ENCODE peak calls at places on chromosomes 7 and 10, in five cellular contexts. V, G, H, C and B are unnamed samples.

GRCh38 chr10:93941603-93942002 is 47.8 kb downstream of the SLC35G1 start:
- DNase-seq in C (no peak), V (no peak), G (no peak), H (no peak), B (no peak)

GRCh38 chr7:134988161-134988560 is 1.9 kb downstream of the AGBL3 start:
- DNase-seq in C (no peak), V (no peak), G (no peak), H (no peak), B (no peak)

GRCh38 chr7:137626469-137627067 is 220.2 kb downstream of the DGKI start:
- DNase-seq in G (no peak), H (peak), C (peak), V (peak), B (no peak)

GRCh38 chr10:13922591-13922990 is 335.8 kb downstream of the PRPF18 start:
- DNase-seq in V (no peak), H (no peak), G (no peak), C (no peak), B (no peak)

GRCh38 chr10:74640134-74640533 is 186.3 kb upstream of the KAT6B start:
- DNase-seq in C (no peak), H (no peak), G (no peak), V (no peak), B (no peak)

GRCh38 chr7:71883415-71883814 is 528.7 kb downstream of the CALN1 start:
- DNase-seq in H (no peak), C (no peak), V (no peak), G (no peak), B (no peak)

GRCh38 chr7:17236603-17237002 is 61.8 kb upstream of the AHR start:
- DNase-seq in C (no peak), H (no peak), V (no peak), G (no peak), B (no peak)

GRCh38 chr7:19519443-19519977 is 189.3 kb downstream of the POLR1F start:
- DNase-seq in C (no peak), G (no peak), H (no peak), V (no peak), B (no peak)

GRCh38 chr7:31052504-31052840 is 364 bp downstream of the ADCYAP1R1 start:
- DNase-seq in G (no peak), C (no peak), V (no peak), H (no peak), B (no peak)

GRCh38 chr7:2009541-2010001 is 223.2 kb downstream of the MAD1L1 start:
- DNase-seq in C (no peak), G (no peak), V (no peak), H (no peak), B (no peak)

GRCh38 chr7:42746226-42746625 is 165.6 kb downstream of the C7orf25 start:
- DNase-seq in V (no peak), G (no peak), H (no peak), C (no peak), B (no peak)

GRCh38 chr7:124536156-124536762 is 229.3 kb downstream of the GPR37 start:
- DNase-seq in V (no peak), G (no peak), C (no peak), H (no peak), B (no peak)

GRCh38 chr7:127710635-127711034 is 58.6 kb downstream of the SND1 start:
- DNase-seq in C (no peak), V (no peak), G (no peak), H (no peak), B (no peak)

GRCh38 chr10:102675887-102676616 is 31.8 kb downstream of the TRIM8 start:
- DNase-seq in H (no peak), C (no peak), G (peak), V (no peak), B (no peak)

GRCh38 chr10:71978988-71979691 is 14.9 kb downstream of the CHST3 start:
- DNase-seq in H (no peak), V (no peak), C (no peak), G (no peak), B (no peak)

GRCh38 chr7:130371059-130371458 is 9.2 kb upstream of the CPA1 start:
- DNase-seq in V (peak), G (peak), C (no peak), H (peak), B (no peak)

GRCh38 chr7:119545118-119545517 is 727.9 kb upstream of the KCND2 start:
- DNase-seq in V (no peak), G (no peak), H (no peak), C (no peak), B (no peak)

GRCh38 chr7:73681031-73681430 is 2.2 kb downstream of the DNAJC30 start:
- DNase-seq in C (no peak), V (no peak), H (no peak), G (peak), B (no peak)

GRCh38 chr10:49663596-49663995 is 15.9 kb upstream of the C10orf53 start:
- DNase-seq in H (no peak), V (no peak), C (no peak), G (no peak), B (peak)

GRCh38 chr10:29710128-29710527 is 75.4 kb upstream of the SVIL start:
- DNase-seq in H (no peak), C (no peak), V (no peak), G (no peak), B (no peak)

GRCh38 chr7:151485006-151485732 is 34.5 kb downstream of the RHEB start:
- DNase-seq in V (no peak), H (no peak), G (no peak), C (no peak), B (no peak)

GRCh38 chr7:68547794-68548193 is 1050.5 kb upstream of the AUTS2 start:
- DNase-seq in G (no peak), H (no peak), V (no peak), C (no peak), B (no peak)

GRCh38 chr7:40584667-40585433 is 450.0 kb downstream of the SUGCT start:
- DNase-seq in C (no peak), V (no peak), H (no peak), G (no peak), B (no peak)

GRCh38 chr10:66788142-66788541 is 137.7 kb upstream of the LRRTM3 start:
- DNase-seq in G (no peak), C (no peak), H (no peak), V (no peak), B (no peak)

GRCh38 chr7:77199008-77199966 is at the start of gene FGL2:
- DNase-seq in V (peak), H (peak), C (no peak), G (peak), B (no peak)

GRCh38 chr7:99829520-99830160 is 1.8 kb downstream of the CYP3A43 start:
- DNase-seq in H (no peak), C (no peak), V (no peak), G (no peak), B (peak)

GRCh38 chr10:74967850-74968620 is 141.6 kb downstream of the KAT6B start:
- DNase-seq in C (no peak), G (no peak), V (no peak), H (no peak), B (no peak)

GRCh38 chr10:100100651-100101525 is 19.2 kb upstream of the CPN1 start:
- DNase-seq in H (no peak), G (no peak), V (no peak), C (no peak), B (no peak)
- TF ChIP-seq POLR2AphosphoS5 in H (no peak), G (no peak), V (no peak), C (no peak), B (no peak)

DNA sequence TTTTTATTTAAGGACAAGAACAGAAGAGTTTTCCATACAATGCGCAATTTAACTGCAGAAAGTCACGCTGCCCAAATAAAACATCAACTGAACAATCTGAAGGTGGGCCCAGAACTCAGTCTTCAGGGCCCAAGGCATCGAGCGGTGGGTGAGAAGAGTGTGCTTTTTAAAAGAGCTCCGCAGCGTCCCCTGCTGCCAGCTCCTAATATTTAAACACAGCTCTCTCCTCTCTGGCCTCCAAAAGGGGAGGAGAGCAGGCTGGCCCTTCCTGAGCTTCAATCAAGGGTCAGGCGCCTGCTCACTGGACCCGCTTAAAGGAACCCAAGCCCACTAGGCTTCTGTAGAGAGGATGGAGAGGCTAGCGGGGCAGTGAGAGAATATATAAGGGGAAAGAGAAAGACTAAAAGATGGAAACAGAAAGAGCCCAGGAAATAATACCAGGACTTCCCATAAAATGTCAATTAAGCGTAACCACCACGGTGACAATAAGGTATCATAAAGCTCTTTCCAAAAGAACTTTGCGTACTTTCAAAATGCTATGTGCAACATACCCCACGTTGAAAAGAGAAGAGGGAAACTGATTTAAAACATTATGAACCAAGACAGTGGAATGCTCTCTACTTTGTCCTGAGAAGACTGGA is 2.8 kb downstream of the FAM53B start:
- DNase-seq in C (peak), G (peak), H (peak), V (peak), B (no peak)
- TF ChIP-seq POLR2A in C (no peak), G (no peak), H (no peak), V (no peak), B (no peak)

GRCh38 chr10:89235073-89235798 is 16.3 kb downstream of the LIPA start:
- DNase-seq in H (peak), G (peak), V (no peak), C (no peak), B (no peak)
- TF ChIP-seq POLR2AphosphoS5 in H (no peak), G (peak), V (no peak), C (no peak), B (peak)

GRCh38 chr7:44066111-44066460 is 719 bp upstream of the PGAM2 start:
- DNase-seq in V (no peak), H (no peak), G (no peak), C (no peak), B (no peak)
- TF ChIP-seq POLR2A in V (no peak), H (no peak), G (no peak), C (no peak), B (no peak)

DNA sequence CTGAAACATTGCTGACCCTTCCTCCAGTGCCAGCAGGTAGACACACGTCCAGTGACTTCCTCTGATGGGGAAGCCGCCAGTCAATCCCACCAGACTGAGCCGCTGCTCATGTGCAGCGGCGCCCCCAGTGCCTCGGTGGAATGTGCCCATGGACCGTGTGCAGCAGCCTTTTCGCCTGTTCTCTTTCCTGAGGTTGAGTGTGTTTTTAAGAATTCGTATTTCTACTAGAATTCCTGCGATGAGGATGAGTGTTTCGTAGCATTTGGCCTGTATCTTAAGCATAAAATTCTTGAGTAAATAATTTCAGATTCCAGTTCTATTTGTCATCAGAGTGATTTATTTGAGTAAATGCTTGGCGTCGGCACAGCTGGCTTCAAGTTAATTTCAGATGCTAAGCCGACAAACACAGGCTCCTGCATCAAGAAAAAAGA is 35.4 kb downstream of the BNIP3 start:
- DNase-seq in V (no peak), H (no peak), G (no peak), C (no peak), B (no peak)
- TF ChIP-seq POLR2AphosphoS5 in V (no peak), H (no peak), G (no peak), C (no peak), B (no peak)

DNA sequence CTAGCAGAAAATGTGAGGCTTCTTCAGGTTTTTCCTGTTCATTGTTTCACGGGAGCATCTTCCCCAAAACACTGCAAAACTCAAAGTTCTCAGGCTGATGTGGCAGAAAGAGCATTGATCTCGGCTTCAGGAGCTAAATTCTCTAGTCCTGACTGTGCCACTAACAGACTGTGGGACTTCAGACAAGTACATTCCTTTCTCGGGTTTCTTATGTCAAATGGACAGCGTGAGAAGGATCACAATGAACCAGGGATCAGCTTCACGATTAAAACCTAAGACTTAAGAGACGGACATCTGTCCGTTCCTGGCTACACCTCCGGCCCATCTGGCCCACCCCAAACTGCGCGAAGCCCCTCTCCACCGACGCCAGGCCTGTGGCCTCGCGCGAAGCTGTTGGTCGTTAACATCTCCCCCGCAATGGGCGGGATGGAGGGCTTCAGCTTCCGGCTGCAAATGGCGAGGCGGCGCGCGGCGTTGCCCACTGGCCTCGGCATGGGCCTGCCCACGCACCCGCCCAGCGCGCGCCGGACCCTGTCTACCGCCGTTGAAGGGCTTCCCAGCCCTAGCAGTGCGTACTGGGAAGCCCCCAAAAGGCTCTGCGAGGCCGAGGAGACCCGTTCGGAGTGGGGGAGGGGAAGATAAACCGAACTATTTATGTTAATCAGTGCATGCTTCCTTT is 549 bp upstream of the DDX50 start:
- DNase-seq in C (no peak), V (no peak), H (no peak), G (peak), B (no peak)
- TF ChIP-seq POLR2A in C (peak), V (no peak), H (no peak), G (peak), B (peak)

GRCh38 chr10:76397957-76398665 is 966.7 kb downstream of the LRMDA start:
- DNase-seq in H (no peak), G (no peak), C (no peak), V (no peak), B (no peak)
- TF ChIP-seq POLR2AphosphoS5 in H (no peak), G (no peak), C (no peak), V (no peak), B (no peak)